ENCODE peak calls at places on chromosome 6, in six cellular contexts. T is IMR-90, E is GM12878, X is A549, Y is K562, O is HepG2. D is an unnamed sample.

GRCh38 chr6:118371955-118372354 is 176.1 kb upstream of the PLN start:
- DNase-seq in Y (no peak), O (no peak), T (no peak), X (no peak), E (no peak), D (no peak)

GRCh38 chr6:169498887-169499513 is 202.8 kb downstream of the WDR27 start:
- DNase-seq in E (no peak), O (no peak), T (peak; percentile 6), Y (no peak), X (no peak), D (no peak)

GRCh38 chr6:72238900-72239299 is 352.6 kb downstream of the RIMS1 start:
- DNase-seq in Y (no peak), X (no peak), T (peak; percentile 69), O (no peak), E (no peak), D (no peak)

GRCh38 chr6:35893246-35893645 is 27.7 kb downstream of the SRPK1 start:
- DNase-seq in O (no peak), E (no peak), T (peak; percentile 4), Y (no peak), X (no peak), D (no peak)

GRCh38 chr6:131586544-131586943 is 13.5 kb downstream of the ARG1 start:
- DNase-seq in X (no peak), E (no peak), T (no peak), O (no peak), Y (no peak), D (no peak)

GRCh38 chr6:36685926-36686667 is 7.6 kb downstream of the CDKN1A start:
- DNase-seq in E (no peak), O (no peak), T (no peak), X (no peak), Y (no peak), D (no peak)

GRCh38 chr6:89509719-89510339 is 76.9 kb downstream of the ANKRD6 start:
- DNase-seq in Y (peak; percentile 10), O (peak; percentile 68), T (no peak), X (no peak), E (no peak), D (no peak)

GRCh38 chr6:75437451-75438185 is 56.0 kb downstream of the FILIP1 start:
- DNase-seq in E (no peak), X (no peak), Y (no peak), T (peak; percentile 80), O (no peak), D (no peak)

GRCh38 chr6:56604186-56604585 is 38.5 kb downstream of the DST start:
- DNase-seq in T (peak; percentile 22), O (no peak), Y (no peak), X (no peak), E (no peak), D (no peak)

GRCh38 chr6:36724514-36725385 is 27.1 kb downstream of the RAB44 start:
- DNase-seq in O (peak; percentile 77), T (peak; percentile 65), Y (peak; percentile 80), E (no peak), X (peak; percentile 72), D (peak; percentile 71)

GRCh38 chr6:154606457-154606856 is 96.0 kb upstream of the CNKSR3 start:
- DNase-seq in O (no peak), X (no peak), Y (peak; percentile 36), T (no peak), E (peak; percentile 93), D (no peak)

GRCh38 chr6:34239240-34239825 is 2.7 kb downstream of the HMGA1 start:
- DNase-seq in T (no peak), Y (peak; percentile 34), O (no peak), E (no peak), X (no peak), D (peak; percentile 5)

GRCh38 chr6:77447254-77447653 is 16.0 kb downstream of the HTR1B start:
- DNase-seq in Y (no peak), O (no peak), X (no peak), T (peak; percentile 87), E (no peak), D (no peak)

GRCh38 chr6:54775586-54775985 is 71.0 kb upstream of the FAM83B start:
- DNase-seq in E (no peak), Y (no peak), T (peak; percentile 6), X (no peak), O (no peak), D (no peak)

GRCh38 chr6:47241742-47242482 is 67.8 kb downstream of the TNFRSF21 start:
- DNase-seq in E (no peak), X (no peak), Y (peak; percentile 23), O (no peak), T (no peak), D (no peak)

GRCh38 chr6:51528556-51528955 is 558.9 kb downstream of the PKHD1 start:
- DNase-seq in T (no peak), Y (no peak), O (no peak), E (no peak), X (no peak), D (no peak)

GRCh38 chr6:118894425-118895240 is 681 bp downstream of the ASF1A start:
- DNase-seq in O (peak; percentile 10), T (peak; percentile 66), E (no peak), X (peak; percentile 5), Y (peak; percentile 63), D (peak; percentile 62)

GRCh38 chr6:151389640-151390275 is 1.6 kb downstream of the ZBTB2 start:
- DNase-seq in E (no peak), X (peak; percentile 13), T (peak; percentile 59), Y (peak; percentile 53), O (peak; percentile 64), D (peak; percentile 61)

GRCh38 chr6:35082733-35083403 is 58.3 kb downstream of the TCP11 start:
- DNase-seq in E (no peak), T (no peak), Y (no peak), O (no peak), X (no peak), D (no peak)

GRCh38 chr6:75882734-75883133 is 133.7 kb downstream of the MYO6 start:
- DNase-seq in O (no peak), Y (no peak), X (no peak), T (peak; percentile 79), E (no peak), D (no peak)

GRCh38 chr6:37110455-37111155 is 59.3 kb upstream of the PIM1 start:
- DNase-seq in O (peak; percentile 96), T (no peak), Y (no peak), E (peak; percentile 59), X (no peak), D (no peak)

GRCh38 chr6:16674666-16675392 is 86.4 kb downstream of the ATXN1 start:
- DNase-seq in O (peak; percentile 35), X (no peak), T (peak; percentile 49), E (no peak), Y (no peak), D (no peak)

GRCh38 chr6:73045609-73046008 is 179.7 kb downstream of the KHDC1L start:
- DNase-seq in O (no peak), X (no peak), E (no peak), Y (no peak), T (no peak), D (no peak)

GRCh38 chr6:1708141-1708540 is 98.4 kb downstream of the FOXC1 start:
- DNase-seq in Y (no peak), X (no peak), T (no peak), E (no peak), O (no peak), D (no peak)

GRCh38 chr6:72553531-72554202 is 68.2 kb upstream of the KCNQ5 start:
- DNase-seq in X (peak; percentile 21), E (no peak), T (peak; percentile 93), Y (peak; percentile 43), O (no peak), D (no peak)

GRCh38 chr6:87745966-87746721 is 44.1 kb upstream of the AKIRIN2 start:
- DNase-seq in E (no peak), Y (no peak), O (no peak), T (no peak), X (no peak), D (no peak)

GRCh38 chr6:87743454-87743853 is 41.4 kb upstream of the AKIRIN2 start:
- DNase-seq in O (no peak), X (no peak), Y (no peak), T (no peak), E (no peak), D (no peak)

GRCh38 chr6:87753131-87753685 is 51.2 kb upstream of the AKIRIN2 start:
- DNase-seq in T (no peak), Y (no peak), E (no peak), O (no peak), X (no peak), D (no peak)

GRCh38 chr6:87742106-87742505 is 40.1 kb upstream of the AKIRIN2 start:
- DNase-seq in Y (no peak), O (no peak), X (no peak), E (no peak), T (no peak), D (no peak)

DNA sequence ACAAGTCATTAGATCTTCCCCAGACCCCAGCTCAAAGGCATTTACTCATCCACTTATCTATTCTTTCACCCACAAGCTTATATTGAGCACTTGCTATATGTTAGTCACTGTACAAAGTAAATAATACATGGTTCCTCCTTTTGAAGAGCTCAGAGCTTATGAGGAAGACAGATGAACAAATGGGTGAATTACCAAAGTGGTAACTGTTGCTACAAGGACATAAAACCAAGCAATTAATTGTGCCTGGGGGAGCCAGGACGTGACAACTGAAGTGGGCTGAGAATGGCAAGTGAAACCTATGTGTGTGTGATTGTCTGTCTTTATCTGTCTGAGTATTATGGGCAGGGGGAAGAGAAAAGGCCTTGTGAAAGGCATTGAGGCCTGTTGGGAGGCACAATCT is 45.6 kb upstream of the AKIRIN2 start:
- DNase-seq in O (no peak), Y (no peak), X (no peak), T (no peak), E (no peak), D (no peak)
- TF ChIP-seq BHLHE40 in O (no peak), Y (no peak), X (no peak), T (no peak), E (no peak), D (no peak)

DNA sequence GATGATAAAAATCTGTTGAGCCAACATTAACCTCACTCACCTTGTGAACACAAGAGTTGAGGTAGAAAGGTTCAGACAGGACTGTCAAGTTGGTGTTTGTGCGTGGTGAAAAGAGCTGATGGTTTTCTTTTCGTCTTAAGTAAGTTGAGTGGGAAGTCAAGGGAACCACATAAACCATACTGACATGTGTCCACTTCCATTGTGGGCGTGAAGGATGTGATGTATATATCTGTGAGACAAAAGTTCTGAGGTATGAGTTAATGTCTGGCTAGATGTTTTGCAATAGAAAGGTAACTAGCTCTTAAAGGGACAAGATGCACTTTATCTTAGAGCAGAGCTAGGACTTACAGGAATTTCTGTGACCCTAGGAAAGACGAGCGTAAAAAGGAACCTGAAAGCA is 1272.1 kb upstream of the ADGRB3 start:
- DNase-seq in O (no peak), X (no peak), T (no peak), E (no peak), Y (peak; percentile 12), D (no peak)
- TF ChIP-seq BHLHE40 in O (no peak), X (no peak), T (no peak), E (no peak), Y (no peak), D (no peak)

GRCh38 chr6:106309024-106309423 is 16.5 kb downstream of the ATG5 start:
- DNase-seq in T (no peak), X (no peak), O (no peak), E (no peak), Y (no peak), D (no peak)
- TF ChIP-seq BHLHE40 in T (no peak), X (no peak), O (no peak), E (no peak), Y (no peak), D (no peak)

DNA sequence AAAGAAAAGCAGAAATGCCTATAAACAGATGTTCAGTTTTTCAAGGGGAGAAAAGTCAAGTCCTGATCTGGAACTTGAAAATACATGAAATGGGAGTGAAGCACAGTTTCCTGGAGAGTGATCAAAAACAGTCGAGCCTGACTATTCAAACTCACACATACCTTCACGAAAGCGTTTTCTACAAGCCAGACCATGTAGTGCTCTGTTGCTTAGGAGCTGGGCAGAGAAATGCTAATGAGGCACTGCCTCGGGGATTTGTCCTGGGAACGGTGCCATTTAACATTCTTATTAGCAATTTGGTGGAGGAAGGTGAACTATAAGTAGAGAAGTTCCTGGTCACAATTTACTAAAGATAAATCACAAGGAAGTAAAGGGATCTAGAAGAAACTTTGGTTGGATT is 5.9 kb downstream of the NHSL1 start:
- DNase-seq in X (no peak), Y (no peak), O (no peak), E (no peak), T (peak; percentile 46), D (no peak)
- TF ChIP-seq BHLHE40 in X (no peak), Y (no peak), O (no peak), E (no peak), T (no peak), D (no peak)